ENCODE peak calls at places on chromosomes 3 and 15, in six cellular contexts. X is choroid plexus epithelial cell, Q is hepatocyte, S is endodermal cell, D is stomach, I is aorta. E is an unnamed sample.

GRCh38 chr3:112604536-112604935 is 36.4 kb downstream of the CCDC80 start:
- DNase-seq in X (peak; percentile 97), I (no peak), D (no peak), S (no peak), Q (no peak), E (peak; percentile 95)

GRCh38 chr15:59372352-59373211 is at the start of gene MYO1E:
- DNase-seq in I (peak; percentile 90), S (peak; percentile 97), Q (peak; percentile 95), X (peak; percentile 98), D (peak; percentile 91), E (peak; percentile 97)

GRCh38 chr3:155921486-155921885 is 51.0 kb downstream of the GMPS start:
- DNase-seq in Q (no peak), D (no peak), X (peak; percentile 10), S (no peak), I (no peak), E (no peak)

GRCh38 chr15:42650208-42651066 is 75.0 kb downstream of the STARD9 start:
- DNase-seq in Q (peak; percentile 80), S (peak; percentile 84), I (peak; percentile 61), D (peak; percentile 57), X (peak; percentile 93), E (peak; percentile 78)

GRCh38 chr3:64267774-64268604 is 42.7 kb upstream of the PRICKLE2 start:
- DNase-seq in X (peak; percentile 76), S (peak; percentile 87), D (peak; percentile 45), I (peak; percentile 76), Q (peak; percentile 73), E (peak; percentile 54)

GRCh38 chr3:108453541-108454057 is 56.8 kb downstream of the MYH15 start:
- DNase-seq in Q (no peak), I (no peak), D (no peak), S (no peak), X (no peak), E (peak; percentile 2)

GRCh38 chr15:92878593-92879053 is 21.5 kb upstream of the CHD2 start:
- DNase-seq in X (no peak), Q (peak; percentile 39), D (no peak), S (no peak), I (no peak), E (no peak)

GRCh38 chr3:108311797-108312196 is 15.4 kb downstream of the HHLA2 start:
- DNase-seq in S (no peak), Q (peak; percentile 14), D (no peak), X (no peak), I (no peak), E (no peak)

GRCh38 chr15:73838795-73839565 is 34.4 kb upstream of the TBC1D21 start:
- DNase-seq in X (no peak), D (peak; percentile 80), Q (no peak), I (peak; percentile 63), S (no peak), E (no peak)

GRCh38 chr15:80710635-80711553 is 15.8 kb downstream of the ABHD17C start:
- DNase-seq in S (no peak), D (no peak), X (no peak), I (no peak), Q (no peak), E (peak; percentile 53)

GRCh38 chr3:133474251-133474801 is 74.5 kb downstream of the BFSP2 start:
- DNase-seq in I (no peak), S (no peak), D (no peak), X (peak; percentile 82), Q (peak; percentile 67), E (no peak)

GRCh38 chr3:13851997-13852637 is 27.8 kb downstream of the WNT7A start:
- DNase-seq in D (no peak), I (no peak), Q (no peak), S (no peak), X (no peak), E (no peak)

GRCh38 chr15:61228025-61228901 is 839 bp downstream of the RORA start:
- DNase-seq in S (peak; percentile 77), D (no peak), Q (peak; percentile 35), I (no peak), X (peak; percentile 39), E (no peak)

GRCh38 chr15:48109212-48109611 is 11.6 kb upstream of the SLC24A5 start:
- DNase-seq in X (no peak), D (no peak), S (no peak), Q (no peak), I (no peak), E (no peak)

GRCh38 chr3:129577925-129578742 is 28.3 kb downstream of the PLXND1 start:
- DNase-seq in I (peak; percentile 84), D (no peak), Q (no peak), S (no peak), X (no peak), E (no peak)

GRCh38 chr3:99842826-99843589 is 25.3 kb downstream of the CMSS1 start:
- DNase-seq in S (no peak), I (no peak), D (no peak), Q (peak; percentile 67), X (peak; percentile 83), E (no peak)

GRCh38 chr15:48888209-48888608 is 10.3 kb downstream of the EID1 start:
- DNase-seq in S (no peak), Q (no peak), D (no peak), I (no peak), X (no peak), E (no peak)

GRCh38 chr3:126446791-126447190 is 28.9 kb downstream of the ZXDC start:
- DNase-seq in S (peak; percentile 45), D (no peak), X (peak; percentile 30), I (no peak), Q (no peak), E (no peak)

GRCh38 chr3:41267975-41268640 is 68.8 kb downstream of the CTNNB1 start:
- DNase-seq in I (no peak), X (peak; percentile 98), S (no peak), D (no peak), Q (peak; percentile 66), E (peak; percentile 98)

GRCh38 chr3:150449169-150449721 is 41.1 kb downstream of the TSC22D2 start:
- DNase-seq in D (no peak), X (peak; percentile 58), Q (no peak), I (no peak), S (no peak), E (no peak)

GRCh38 chr3:129702934-129703712 is 96.6 kb upstream of the PLXND1 start:
- DNase-seq in S (no peak), X (no peak), I (no peak), Q (no peak), D (no peak), E (no peak)

GRCh38 chr15:45496658-45497057 is 25.9 kb downstream of the SLC30A4 start:
- DNase-seq in I (no peak), S (no peak), D (no peak), Q (no peak), X (no peak), E (no peak)

GRCh38 chr15:45495588-45495987 is 27.0 kb downstream of the SLC30A4 start:
- DNase-seq in I (no peak), S (no peak), X (no peak), D (no peak), Q (no peak), E (no peak)

GRCh38 chr15:45498701-45499100 is 23.9 kb downstream of the SLC30A4 start:
- DNase-seq in I (no peak), S (no peak), X (no peak), D (no peak), Q (no peak), E (no peak)

GRCh38 chr15:45499426-45499825 is 23.1 kb downstream of the SLC30A4 start:
- DNase-seq in S (no peak), X (peak; percentile 30), D (no peak), I (no peak), Q (no peak), E (peak; percentile 9)

GRCh38 chr15:45497261-45497660 is 25.3 kb downstream of the SLC30A4 start:
- DNase-seq in X (no peak), S (no peak), Q (no peak), D (no peak), I (no peak), E (no peak)
- H3K4me3 ChIP-seq in X (no peak overlapping the region), S (no peak overlapping the region), Q (no peak overlapping the region), D (no peak overlapping the region), I (no peak overlapping the region), E (no peak overlapping the region)

GRCh38 chr15:46652256-46652655 is 1017.4 kb downstream of the SQOR start:
- DNase-seq in S (no peak), Q (no peak), I (no peak), D (no peak), X (no peak), E (no peak)

GRCh38 chr15:46660096-46660842 is 1025.4 kb downstream of the SQOR start:
- DNase-seq in X (no peak), I (no peak), Q (no peak), D (no peak), S (no peak), E (no peak)

DNA sequence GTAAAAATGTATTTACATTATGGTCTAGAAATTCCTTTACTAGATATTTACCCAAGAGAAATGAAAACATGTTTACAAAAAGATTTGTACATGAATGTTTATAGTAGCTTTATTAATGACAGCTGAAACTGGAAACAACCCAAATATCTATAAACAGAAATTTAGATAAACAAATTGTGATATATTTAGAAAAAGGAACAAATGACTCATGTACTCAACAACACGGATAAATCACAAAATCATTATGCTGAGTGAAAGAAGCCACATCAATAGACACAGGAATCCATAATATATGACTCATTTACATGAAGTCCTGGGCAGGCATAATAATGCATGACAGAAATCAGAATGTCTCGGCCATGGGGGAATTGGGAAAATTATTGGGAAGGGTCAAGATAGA is 1020.2 kb downstream of the SQOR start:
- DNase-seq in S (no peak), X (no peak), Q (no peak), D (no peak), I (no peak), E (no peak)
- H3K4me3 ChIP-seq in S (no peak overlapping the region), X (no peak overlapping the region), Q (no peak overlapping the region), D (no peak overlapping the region), I (no peak overlapping the region), E (no peak overlapping the region)

GRCh38 chr15:62452656-62453055 is 287.6 kb upstream of the C2CD4B start:
- DNase-seq in I (no peak), X (no peak), S (no peak), Q (no peak), D (no peak), E (no peak)
- H3K4me3 ChIP-seq in I (no peak overlapping the region), X (no peak overlapping the region), S (no peak overlapping the region), Q (no peak overlapping the region), D (no peak overlapping the region), E (no peak overlapping the region)

GRCh38 chr15:58014470-58014869 is 51.0 kb downstream of the ALDH1A2 start:
- DNase-seq in D (no peak), X (no peak), I (no peak), Q (no peak), S (no peak), E (no peak)

GRCh38 chr15:58014040-58014439 is 51.5 kb downstream of the ALDH1A2 start:
- DNase-seq in S (no peak), I (no peak), Q (no peak), X (no peak), D (no peak), E (no peak)

GRCh38 chr15:58016776-58017175 is 48.7 kb downstream of the ALDH1A2 start:
- DNase-seq in S (no peak), D (no peak), X (no peak), Q (no peak), I (no peak), E (no peak)

GRCh38 chr15:58015565-58015964 is 49.9 kb downstream of the ALDH1A2 start:
- DNase-seq in X (peak; percentile 26), S (no peak), I (no peak), D (no peak), Q (no peak), E (peak; percentile 26)

DNA sequence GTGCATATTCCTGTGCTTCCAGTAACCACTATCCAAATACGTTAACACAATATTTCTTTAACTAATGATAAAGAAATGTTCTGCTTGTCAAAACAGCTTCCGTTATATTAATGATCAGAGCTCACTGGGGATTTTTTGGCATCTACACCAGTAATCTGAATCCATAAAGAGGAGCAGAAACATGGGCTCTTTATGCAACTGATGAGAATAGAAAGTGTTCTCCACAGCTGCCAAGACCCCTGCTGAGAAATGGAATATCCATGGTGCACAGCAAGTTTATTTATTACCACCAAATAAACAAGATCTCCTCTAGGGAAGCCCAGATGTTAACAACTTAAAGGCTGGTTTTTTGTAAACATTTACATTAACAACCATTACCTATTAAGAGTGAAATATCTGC is 54.5 kb downstream of the ALDH1A2 start:
- DNase-seq in Q (no peak), S (no peak), I (no peak), X (peak; percentile 64), D (no peak), E (no peak)
- H3K4me3 ChIP-seq in Q (no peak overlapping the region), S (no peak overlapping the region), I (no peak overlapping the region), X (no peak overlapping the region), D (no peak overlapping the region), E (no peak overlapping the region)